ENCODE peak calls at places on chromosome 19, in six cellular contexts. One of them, this sample, is unnamed.

GRCh38 chr19:32403291-32403995 is 2.1 kb upstream of the DPY19L3 start:
- DNase-seq in HepG2: no peak
- DNase-seq in sigmoid colon: no peak
- DNase-seq in stomach: no peak
- DNase-seq in upper lobe of left lung: no peak
- DNase-seq in tibial nerve: no peak
- DNase-seq in this sample: no peak

GRCh38 chr19:8654591-8655339 is 24.3 kb downstream of the NFILZ start:
- DNase-seq in upper lobe of left lung: peak
- DNase-seq in stomach: peak
- DNase-seq in HepG2: no peak
- DNase-seq in tibial nerve: no peak
- DNase-seq in sigmoid colon: peak
- DNase-seq in this sample: peak

GRCh38 chr19:38057954-38058690 is 151.1 kb downstream of the SIPA1L3 start:
- DNase-seq in stomach: peak
- DNase-seq in tibial nerve: no peak
- DNase-seq in HepG2: peak
- DNase-seq in sigmoid colon: no peak
- DNase-seq in upper lobe of left lung: no peak
- DNase-seq in this sample: no peak

GRCh38 chr19:49546825-49547565 is 19.2 kb downstream of the RCN3 start:
- DNase-seq in tibial nerve: peak
- DNase-seq in stomach: peak
- DNase-seq in HepG2: peak
- DNase-seq in upper lobe of left lung: no peak
- DNase-seq in sigmoid colon: peak
- DNase-seq in this sample: no peak

GRCh38 chr19:55654323-55654832 is 457 bp upstream of the U2AF2 start:
- DNase-seq in HepG2: peak
- DNase-seq in sigmoid colon: peak
- DNase-seq in tibial nerve: peak
- DNase-seq in stomach: peak
- DNase-seq in upper lobe of left lung: no peak
- DNase-seq in this sample: peak

GRCh38 chr19:10553943-10554381 is 10.3 kb downstream of the ATG4D start:
- DNase-seq in upper lobe of left lung: peak
- DNase-seq in sigmoid colon: no peak
- DNase-seq in HepG2: no peak
- DNase-seq in tibial nerve: no peak
- DNase-seq in stomach: peak
- DNase-seq in this sample: no peak

GRCh38 chr19:39168258-39169142 is 28.3 kb upstream of the NCCRP1 start:
- DNase-seq in HepG2: no peak
- DNase-seq in sigmoid colon: no peak
- DNase-seq in tibial nerve: no peak
- DNase-seq in stomach: no peak
- DNase-seq in upper lobe of left lung: no peak
- DNase-seq in this sample: no peak

GRCh38 chr19:42105358-42105757 is 26.9 kb downstream of the POU2F2 start:
- DNase-seq in stomach: no peak
- DNase-seq in tibial nerve: no peak
- DNase-seq in HepG2: no peak
- DNase-seq in sigmoid colon: no peak
- DNase-seq in upper lobe of left lung: no peak
- DNase-seq in this sample: no peak

GRCh38 chr19:46975918-46976782 is 43.5 kb upstream of the NPAS1 start:
- DNase-seq in sigmoid colon: peak
- DNase-seq in stomach: peak
- DNase-seq in tibial nerve: peak
- DNase-seq in upper lobe of left lung: peak
- DNase-seq in HepG2: peak
- DNase-seq in this sample: peak

GRCh38 chr19:14774373-14774772 is 4.0 kb downstream of the ADGRE2 start:
- DNase-seq in HepG2: no peak
- DNase-seq in stomach: no peak
- DNase-seq in sigmoid colon: no peak
- DNase-seq in upper lobe of left lung: no peak
- DNase-seq in tibial nerve: no peak
- DNase-seq in this sample: no peak

GRCh38 chr19:13051581-13052165 is 51.0 kb downstream of the LYL1 start:
- DNase-seq in tibial nerve: peak
- DNase-seq in stomach: peak
- DNase-seq in HepG2: peak
- DNase-seq in upper lobe of left lung: peak
- DNase-seq in sigmoid colon: peak
- DNase-seq in this sample: peak
- TF ChIP-seq EP300 in tibial nerve: no peak
- TF ChIP-seq EP300 in stomach: no peak
- TF ChIP-seq EP300 in HepG2: no peak
- TF ChIP-seq EP300 in upper lobe of left lung: no peak
- TF ChIP-seq EP300 in sigmoid colon: no peak
- TF ChIP-seq EP300 in this sample: no peak

DNA sequence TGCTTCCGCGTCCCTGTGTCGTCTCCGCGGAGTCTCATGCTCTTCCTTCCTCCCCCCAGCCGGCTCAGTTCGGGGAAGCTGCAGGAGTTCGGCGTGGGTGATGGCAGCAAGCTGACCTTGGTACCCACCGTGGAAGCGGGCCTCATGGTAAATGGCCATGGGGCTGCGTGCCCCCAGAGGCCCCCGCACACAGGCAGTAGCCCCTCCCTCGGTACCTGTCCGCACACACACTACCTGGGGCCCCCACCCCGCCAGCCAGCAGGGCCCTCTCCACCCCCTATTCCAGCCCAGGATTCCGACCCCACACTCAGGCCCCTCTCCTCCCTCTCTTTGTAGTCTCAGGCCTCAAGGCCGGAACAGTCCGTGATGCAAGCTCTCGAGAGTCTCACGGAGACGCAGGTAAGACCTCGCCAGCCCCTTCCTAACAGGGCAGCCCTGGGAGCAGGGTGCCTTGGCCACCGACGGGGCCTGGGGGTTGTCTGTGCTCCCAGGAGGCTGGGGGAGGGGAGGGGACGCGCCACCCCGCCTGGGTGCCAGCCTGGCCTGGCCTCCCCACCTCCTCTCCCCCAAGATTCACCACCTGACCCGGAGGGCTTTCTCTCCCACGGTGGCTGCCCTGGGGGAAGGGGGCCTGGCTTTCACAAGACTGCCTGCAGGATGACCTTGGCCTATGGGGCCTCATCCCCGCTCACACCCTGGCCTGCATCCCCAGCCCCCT is 3.3 kb downstream of the MIDN start:
- DNase-seq in stomach: no peak
- DNase-seq in sigmoid colon: peak
- DNase-seq in HepG2: peak
- DNase-seq in tibial nerve: no peak
- DNase-seq in upper lobe of left lung: peak
- DNase-seq in this sample: peak
- TF ChIP-seq POLR2A in stomach: no peak
- TF ChIP-seq POLR2A in sigmoid colon: no peak
- TF ChIP-seq POLR2A in HepG2: peak
- TF ChIP-seq POLR2A in tibial nerve: no peak
- TF ChIP-seq POLR2A in upper lobe of left lung: peak
- TF ChIP-seq POLR2A in this sample: no peak

GRCh38 chr19:53272044-53272443 is 4.5 kb upstream of the VN1R4 start:
- DNase-seq in stomach: no peak
- DNase-seq in sigmoid colon: no peak
- DNase-seq in tibial nerve: no peak
- DNase-seq in upper lobe of left lung: no peak
- DNase-seq in HepG2: no peak
- DNase-seq in this sample: no peak

GRCh38 chr19:53275480-53275879 is 8.0 kb upstream of the VN1R4 start:
- DNase-seq in sigmoid colon: no peak
- DNase-seq in HepG2: no peak
- DNase-seq in upper lobe of left lung: no peak
- DNase-seq in stomach: no peak
- DNase-seq in tibial nerve: no peak
- DNase-seq in this sample: no peak
- TF ChIP-seq CTCF in sigmoid colon: no peak
- TF ChIP-seq CTCF in HepG2: no peak
- TF ChIP-seq CTCF in upper lobe of left lung: no peak
- TF ChIP-seq CTCF in stomach: no peak
- TF ChIP-seq CTCF in tibial nerve: no peak
- TF ChIP-seq CTCF in this sample: no peak

DNA sequence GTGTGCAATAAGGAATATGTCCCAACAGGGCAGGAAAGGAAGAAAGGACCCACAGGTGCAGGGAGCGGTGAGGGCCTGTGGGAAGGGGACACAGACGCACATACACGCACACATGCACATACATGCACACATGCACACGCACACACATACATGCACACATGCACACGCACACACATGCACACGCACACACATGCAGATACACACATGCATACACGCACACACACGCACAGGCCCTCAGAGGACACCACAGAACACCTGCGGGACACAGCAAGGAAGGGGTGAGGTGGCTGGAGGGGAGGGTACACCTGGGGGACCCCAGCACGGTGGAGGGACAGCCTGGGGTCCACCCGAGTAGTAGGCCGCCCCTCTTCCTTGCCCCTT is 12.9 kb downstream of the PIP5K1C start:
- DNase-seq in tibial nerve: no peak
- DNase-seq in HepG2: no peak
- DNase-seq in upper lobe of left lung: no peak
- DNase-seq in sigmoid colon: no peak
- DNase-seq in stomach: no peak
- DNase-seq in this sample: no peak
- TF ChIP-seq EP300 in tibial nerve: no peak
- TF ChIP-seq EP300 in HepG2: no peak
- TF ChIP-seq EP300 in upper lobe of left lung: no peak
- TF ChIP-seq EP300 in sigmoid colon: no peak
- TF ChIP-seq EP300 in stomach: no peak
- TF ChIP-seq EP300 in this sample: no peak

DNA sequence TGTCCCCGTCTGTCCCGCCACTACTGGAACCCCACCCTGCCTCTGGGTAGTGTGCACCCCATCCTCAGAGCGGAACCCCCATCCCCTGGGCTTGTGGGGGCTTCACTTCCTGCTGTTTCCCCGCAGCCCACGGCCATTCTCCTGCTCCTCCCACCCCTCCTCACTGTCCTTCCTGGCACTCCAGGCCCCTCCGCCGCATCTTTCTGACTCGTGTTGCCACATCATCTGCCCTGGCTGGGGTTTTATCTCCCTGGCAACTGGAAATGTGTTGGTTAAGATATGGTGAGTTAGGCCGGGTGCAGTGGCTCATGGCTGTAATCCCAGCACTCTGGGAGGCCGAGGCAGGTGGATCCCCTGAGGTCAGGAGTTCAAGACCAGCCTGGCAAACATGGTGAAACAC is 37.3 kb downstream of the KDM4B start:
- DNase-seq in HepG2: no peak
- DNase-seq in upper lobe of left lung: no peak
- DNase-seq in tibial nerve: no peak
- DNase-seq in stomach: no peak
- DNase-seq in sigmoid colon: no peak
- DNase-seq in this sample: no peak
- TF ChIP-seq POLR2A in HepG2: no peak
- TF ChIP-seq POLR2A in upper lobe of left lung: no peak
- TF ChIP-seq POLR2A in tibial nerve: no peak
- TF ChIP-seq POLR2A in stomach: no peak
- TF ChIP-seq POLR2A in sigmoid colon: no peak
- TF ChIP-seq POLR2A in this sample: no peak